ENCODE peak calls at places on chromosomes 1 and 21, in eight cellular contexts. I is RWPE1, S is thoracic aorta, F is psoas muscle, Z is PC-3, V is progenitor cell of endocrine pancreas, M is osteocyte, U is adrenal gland. H is an unnamed sample.

GRCh38 chr1:79431341-79431740 is 424.8 kb upstream of the ADGRL4 start:
- DNase-seq in I (no peak), S (no peak), V (no peak), U (no peak), M (no peak), Z (no peak), F (no peak), H (no peak)

GRCh38 chr1:11944358-11944981 is 10.0 kb downstream of the PLOD1 start:
- DNase-seq in U (peak), S (no peak), F (no peak), V (no peak), Z (no peak), M (no peak), I (no peak), H (no peak)

GRCh38 chr1:213549982-213550381 is 437.8 kb upstream of the PROX1 start:
- DNase-seq in M (no peak), V (no peak), U (no peak), Z (no peak), F (no peak), S (no peak), I (no peak), H (no peak)

GRCh38 chr1:159009287-159009686 is 420 bp upstream of the IFI16 start:
- DNase-seq in V (no peak), U (no peak), M (no peak), I (no peak), S (no peak), Z (no peak), F (no peak), H (no peak)

GRCh38 chr1:221117548-221117951 is 238.3 kb downstream of the HLX start:
- DNase-seq in V (no peak), S (no peak), U (peak), I (no peak), Z (peak), M (no peak), F (peak), H (no peak)

GRCh38 chr1:38009088-38009840 is 3.3 kb upstream of the UTP11 start:
- DNase-seq in Z (no peak), S (no peak), M (no peak), V (no peak), U (peak), I (no peak), F (peak), H (no peak)

GRCh38 chr1:53603431-53603830 is 135.5 kb downstream of the GLIS1 start:
- DNase-seq in I (no peak), Z (no peak), M (no peak), V (no peak), S (no peak), U (no peak), F (no peak), H (no peak)

GRCh38 chr21:36909901-36910561 is 56.4 kb downstream of the HLCS start:
- DNase-seq in F (no peak), S (no peak), M (no peak), Z (peak), I (peak), V (no peak), U (no peak), H (no peak)

GRCh38 chr1:182806015-182806678 is 16.6 kb downstream of the NPL start:
- DNase-seq in V (peak), M (no peak), Z (peak), S (no peak), U (no peak), I (no peak), F (no peak), H (no peak)

GRCh38 chr1:245458234-245458633 is 303.4 kb downstream of the KIF26B start:
- DNase-seq in I (no peak), F (no peak), S (no peak), V (no peak), Z (no peak), M (no peak), U (no peak), H (no peak)

GRCh38 chr1:209076688-209077087 is 506.8 kb upstream of the CAMK1G start:
- DNase-seq in U (no peak), I (no peak), V (no peak), Z (peak), S (no peak), M (no peak), F (no peak), H (no peak)

GRCh38 chr21:41186763-41187536 is 19.0 kb downstream of the BACE2 start:
- DNase-seq in I (no peak), V (no peak), F (no peak), Z (no peak), S (no peak), M (no peak), U (no peak), H (no peak)

GRCh38 chr1:163036661-163037060 is 32.5 kb upstream of the RGS4 start:
- DNase-seq in U (no peak), Z (peak), S (no peak), M (no peak), V (no peak), F (no peak), I (no peak), H (no peak)

GRCh38 chr1:184974086-184974836 is at the start of gene NIBAN1:
- DNase-seq in I (peak), U (peak), V (peak), S (peak), M (peak), Z (peak), F (peak), H (peak)

GRCh38 chr1:230827081-230827681 is 41.1 kb downstream of the C1orf198 start:
- DNase-seq in Z (peak), U (peak), I (no peak), V (no peak), F (no peak), M (peak), S (no peak), H (peak)

GRCh38 chr1:43043695-43044094 is 85.0 kb upstream of the SLC2A1 start:
- DNase-seq in Z (no peak), S (no peak), U (no peak), I (no peak), F (no peak), V (no peak), M (no peak), H (no peak)

GRCh38 chr1:217135987-217136894 is 413.0 kb upstream of the ESRRG start:
- DNase-seq in I (no peak), Z (no peak), F (no peak), V (no peak), S (no peak), M (no peak), U (no peak), H (no peak)

GRCh38 chr1:93196591-93196990 is 16.1 kb downstream of the CCDC18 start:
- DNase-seq in M (no peak), Z (no peak), S (no peak), I (no peak), V (no peak), F (no peak), U (no peak), H (no peak)

GRCh38 chr1:42922687-42923366 is 35.8 kb downstream of the SLC2A1 start:
- DNase-seq in V (no peak), U (peak), I (peak), M (no peak), Z (peak), S (no peak), F (no peak), H (peak)

GRCh38 chr1:21234779-21235178 is 55.5 kb downstream of the ECE1 start:
- DNase-seq in F (no peak), U (no peak), V (no peak), Z (peak), I (no peak), M (no peak), S (no peak), H (no peak)

GRCh38 chr1:18722270-18722669 is 91.6 kb downstream of the PAX7 start:
- DNase-seq in V (no peak), F (no peak), U (no peak), Z (no peak), I (no peak), S (no peak), M (no peak), H (no peak)

GRCh38 chr1:229263254-229263653 is 7.7 kb upstream of the RAB4A start:
- DNase-seq in U (no peak), I (no peak), Z (no peak), F (no peak), M (no peak), V (no peak), S (no peak), H (no peak)

GRCh38 chr1:3641816-3642215 is 8.1 kb downstream of the WRAP73 start:
- DNase-seq in M (no peak), U (no peak), Z (no peak), F (no peak), S (no peak), I (no peak), V (no peak), H (no peak)

GRCh38 chr1:94527447-94528031 is 14.0 kb downstream of the F3 start:
- DNase-seq in M (no peak), F (no peak), Z (peak), V (no peak), I (peak), S (no peak), U (no peak), H (no peak)

GRCh38 chr1:197103295-197103694 is 36.2 kb upstream of the F13B start:
- DNase-seq in M (no peak), U (no peak), V (no peak), F (no peak), I (no peak), Z (no peak), S (no peak), H (no peak)

GRCh38 chr21:41611966-41612606 is 104.1 kb upstream of the TMPRSS2 start:
- DNase-seq in V (no peak), Z (peak), I (peak), S (no peak), F (no peak), U (no peak), M (no peak), H (no peak)

GRCh38 chr1:9238550-9238949 is 4.0 kb downstream of the H6PD start:
- DNase-seq in V (no peak), Z (no peak), S (no peak), M (no peak), F (no peak), I (no peak), U (no peak), H (no peak)

GRCh38 chr21:20551939-20552338 is 446.3 kb upstream of the NCAM2 start:
- DNase-seq in V (no peak), S (no peak), Z (no peak), F (no peak), I (no peak), M (no peak), U (no peak), H (no peak)

GRCh38 chr1:113579256-113580018 is 179.8 kb downstream of the PHTF1 start:
- DNase-seq in U (no peak), M (no peak), V (no peak), Z (peak), S (no peak), I (no peak), F (no peak), H (no peak)

GRCh38 chr1:161958425-161958824 is 65.2 kb downstream of the OLFML2B start:
- DNase-seq in U (no peak), F (no peak), S (no peak), Z (peak), M (no peak), V (no peak), I (peak), H (no peak)

GRCh38 chr21:39472211-39472610 is 20.4 kb downstream of the SH3BGR start:
- DNase-seq in U (no peak), Z (no peak), M (no peak), V (no peak), S (no peak), F (no peak), I (no peak), H (no peak)

GRCh38 chr1:155206891-155207577 is 663 bp downstream of the THBS3 start:
- DNase-seq in I (peak), Z (peak), S (peak), V (peak), F (peak), M (peak), U (peak), H (peak)

GRCh38 chr1:111702504-111703050 is 36.6 kb downstream of the INKA2 start:
- DNase-seq in Z (no peak), S (no peak), M (no peak), U (no peak), F (no peak), V (no peak), I (no peak), H (no peak)

GRCh38 chr1:89739013-89739843 is 81.6 kb upstream of the LRRC8D start:
- DNase-seq in F (no peak), V (no peak), Z (no peak), I (peak), U (no peak), M (no peak), S (no peak), H (no peak)

GRCh38 chr1:25492323-25492722 is 51.1 kb upstream of the LDLRAP1 start:
- DNase-seq in Z (no peak), M (no peak), U (no peak), S (no peak), V (no peak), I (no peak), F (no peak), H (no peak)
- TF ChIP-seq CTCF in Z (no peak), M (no peak), U (no peak), S (no peak), V (no peak), I (no peak), F (no peak), H (no peak)

GRCh38 chr1:1899266-1899966 is 8.5 kb upstream of the GNB1 start:
- DNase-seq in S (no peak), U (no peak), I (no peak), F (no peak), Z (peak), M (no peak), V (no peak), H (no peak)
- TF ChIP-seq CTCF in S (no peak), U (no peak), I (no peak), F (no peak), Z (peak), M (no peak), V (peak), H (no peak)

GRCh38 chr1:39917825-39918224 is 16.1 kb upstream of the MYCL start:
- DNase-seq in V (no peak), U (no peak), Z (no peak), M (no peak), F (no peak), I (no peak), S (no peak), H (no peak)
- TF ChIP-seq CTCF in V (no peak), U (no peak), Z (no peak), M (no peak), F (no peak), I (no peak), S (no peak), H (no peak)

DNA sequence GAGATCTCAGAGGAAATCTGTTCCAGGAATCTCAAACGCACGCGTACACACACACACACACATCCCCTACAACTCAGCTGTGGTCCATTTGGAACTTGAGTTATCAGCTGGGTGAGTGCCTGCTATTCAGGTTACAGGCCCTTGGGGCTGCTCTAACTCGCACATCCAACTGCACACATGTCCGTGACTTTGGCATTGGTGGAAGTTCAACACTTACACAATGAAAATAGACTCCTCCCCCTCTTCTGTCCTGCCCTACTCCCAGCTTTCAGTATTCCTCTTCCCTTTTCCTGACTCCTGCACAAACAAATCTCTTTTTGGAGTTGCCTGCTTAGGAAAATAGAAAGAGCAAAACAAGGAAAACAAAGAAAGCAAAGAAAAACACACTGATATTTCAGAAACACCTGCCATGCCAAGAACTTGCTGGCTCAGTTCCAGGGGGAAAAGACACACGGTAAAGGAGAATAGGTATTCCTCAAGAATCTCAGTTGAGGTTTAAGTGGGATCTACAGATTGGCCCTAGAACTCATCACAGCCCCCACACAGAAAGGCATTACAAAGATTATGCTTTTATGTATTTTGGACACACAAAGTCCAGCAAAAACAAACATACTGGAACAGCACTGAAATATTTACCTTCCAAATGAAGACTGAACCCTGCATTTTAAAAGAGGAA is 140.8 kb downstream of the TGFBR3 start:
- DNase-seq in F (peak), M (no peak), V (no peak), I (no peak), Z (no peak), S (no peak), U (peak), H (no peak)
- TF ChIP-seq CTCF in F (peak), M (peak), V (no peak), I (no peak), Z (no peak), S (no peak), U (peak), H (no peak)

GRCh38 chr1:26864610-26865480 is 1.9 kb downstream of the SFN start:
- DNase-seq in U (peak), Z (peak), F (peak), V (peak), I (peak), S (peak), M (peak), H (peak)

GRCh38 chr1:26863677-26864060 is 720 bp downstream of the SFN start:
- DNase-seq in Z (no peak), M (no peak), I (no peak), F (no peak), S (no peak), V (no peak), U (no peak), H (no peak)

GRCh38 chr1:26861286-26861701 is 1.7 kb upstream of the SFN start:
- DNase-seq in I (no peak), U (no peak), Z (peak), V (no peak), S (no peak), F (no peak), M (no peak), H (no peak)

GRCh38 chr1:26861889-26862371 is 1.0 kb upstream of the SFN start:
- DNase-seq in F (no peak), U (no peak), S (no peak), V (no peak), I (no peak), M (no peak), Z (peak), H (no peak)

DNA sequence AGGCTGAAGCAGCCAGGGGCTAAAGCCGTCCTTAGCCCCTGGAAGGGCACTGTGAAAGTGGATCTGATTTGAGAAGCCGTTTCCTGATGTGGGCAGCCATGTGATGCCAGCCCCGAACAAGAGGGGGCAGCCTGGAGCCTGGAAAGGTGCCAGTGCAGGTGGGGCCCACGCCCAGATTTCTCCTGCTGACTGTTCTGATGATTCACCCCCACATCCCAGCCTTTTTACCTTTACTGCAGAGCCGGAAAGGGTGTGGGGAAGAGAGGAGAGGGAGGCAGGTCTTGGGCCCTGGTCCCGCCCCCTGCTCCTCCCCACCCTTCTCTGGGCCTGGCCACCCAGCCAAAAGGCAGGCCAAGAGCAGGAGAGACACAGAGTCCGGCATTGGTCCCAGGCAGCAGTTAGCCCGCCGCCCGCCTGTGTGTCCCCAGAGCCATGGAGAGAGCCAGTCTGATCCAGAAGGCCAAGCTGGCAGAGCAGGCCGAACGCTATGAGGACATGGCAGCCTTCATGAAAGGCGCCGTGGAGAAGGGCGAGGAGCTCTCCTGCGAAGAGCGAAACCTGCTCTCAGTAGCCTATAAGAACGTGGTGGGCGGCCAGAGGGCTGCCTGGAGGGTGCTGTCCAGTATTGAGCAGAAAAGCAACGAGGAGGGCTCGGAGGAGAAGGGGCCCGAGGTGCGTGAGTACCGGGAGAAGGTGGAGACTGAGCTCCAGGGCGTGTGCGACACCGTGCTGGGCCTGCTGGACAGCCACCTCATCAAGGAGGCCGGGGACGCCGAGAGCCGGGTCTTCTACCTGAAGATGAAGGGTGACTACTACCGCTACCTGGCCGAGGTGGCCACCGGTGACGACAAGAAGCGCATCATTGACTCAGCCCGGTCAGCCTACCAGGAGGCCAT is at the start of gene SFN:
- DNase-seq in F (no peak), M (no peak), V (no peak), S (no peak), I (peak), U (no peak), Z (peak), H (no peak)
- TF ChIP-seq CTCF in F (peak), M (peak), V (peak), S (no peak), I (peak), U (no peak), Z (peak), H (no peak)

GRCh38 chr1:156485984-156486383 is 14.6 kb downstream of the MEF2D start:
- DNase-seq in M (no peak), F (no peak), U (no peak), S (no peak), V (no peak), I (no peak), Z (no peak), H (no peak)
- TF ChIP-seq CTCF in M (no peak), F (no peak), U (no peak), S (no peak), V (no peak), I (no peak), Z (no peak), H (no peak)

H was measured in coronary artery.